ENCODE peak calls at places on chromosomes 2 and 18, in nine cellular contexts. J, K, B, Z, M, L, E, T and S are unnamed samples.

GRCh38 chr18:9287037-9287436 is 47.5 kb upstream of the TWSG1 start:
- DNase-seq in J (no peak), K (no peak), B (no peak), Z (no peak), M (no peak), L (no peak), E (no peak), T (no peak), S (no peak)

GRCh38 chr18:55268629-55269275 is 309.5 kb upstream of the CCDC68 start:
- DNase-seq in J (no peak), K (peak; percentile 62), B (no peak), Z (no peak), M (no peak), L (no peak), E (no peak), T (no peak), S (no peak)

GRCh38 chr2:23283653-23284052 is 101.3 kb upstream of the KLHL29 start:
- DNase-seq in J (no peak), K (no peak), B (no peak), Z (no peak), M (no peak), L (no peak), E (no peak), T (no peak), S (no peak)

GRCh38 chr18:67926929-67927864 is 410.7 kb upstream of the DSEL start:
- DNase-seq in J (no peak), K (no peak), B (no peak), Z (no peak), M (no peak), L (no peak), E (no peak), T (no peak), S (no peak)

GRCh38 chr18:60060026-60060425 is 160.2 kb downstream of the PMAIP1 start:
- DNase-seq in J (no peak), K (no peak), B (no peak), Z (no peak), M (no peak), L (no peak), E (no peak), T (no peak), S (no peak)

GRCh38 chr2:46719499-46719898 is 196.1 kb downstream of the MCFD2 start:
- DNase-seq in J (no peak), K (no peak), B (peak; percentile 29), Z (no peak), M (no peak), L (no peak), E (no peak), T (no peak), S (no peak)

GRCh38 chr2:158128168-158128973 is 26.7 kb downstream of the UPP2 start:
- DNase-seq in J (no peak), K (no peak), B (no peak), Z (no peak), M (no peak), L (no peak), E (peak; percentile 82), T (peak; percentile 84), S (no peak)

GRCh38 chr18:23277399-23277798 is 142.1 kb downstream of the CABLES1 start:
- DNase-seq in J (no peak), K (no peak), B (no peak), Z (no peak), M (no peak), L (no peak), E (no peak), T (no peak), S (no peak)

GRCh38 chr2:56613917-56614316 is 430.1 kb downstream of the CCDC85A start:
- DNase-seq in J (no peak), K (no peak), B (no peak), Z (no peak), M (no peak), L (no peak), E (no peak), T (no peak), S (no peak)

GRCh38 chr2:225660262-225661091 is 261.0 kb downstream of the NYAP2 start:
- DNase-seq in J (no peak), K (peak; percentile 9), B (peak; percentile 53), Z (peak; percentile 58), M (peak; percentile 84), L (no peak), E (peak; percentile 76), T (peak; percentile 82), S (peak; percentile 80)

GRCh38 chr2:70477473-70477872 is 76.2 kb downstream of the TGFA start:
- DNase-seq in J (no peak), K (no peak), B (no peak), Z (no peak), M (no peak), L (peak; percentile 23), E (no peak), T (no peak), S (no peak)

GRCh38 chr18:42773870-42774269 is 341.6 kb downstream of the RIT2 start:
- DNase-seq in J (no peak), K (no peak), B (no peak), Z (no peak), M (no peak), L (no peak), E (no peak), T (no peak), S (no peak)

GRCh38 chr2:30257266-30258214 is 26.2 kb downstream of the LBH start:
- DNase-seq in J (no peak), K (no peak), B (no peak), Z (no peak), M (no peak), L (no peak), E (no peak), T (no peak), S (no peak)

GRCh38 chr18:70355620-70356385 is 67.0 kb downstream of the SOCS6 start:
- DNase-seq in J (no peak), K (no peak), B (no peak), Z (no peak), M (no peak), L (no peak), E (no peak), T (no peak), S (no peak)

GRCh38 chr2:70283500-70284191 is 9.9 kb downstream of the SNRPG start:
- DNase-seq in J (no peak), K (no peak), B (no peak), Z (no peak), M (no peak), L (no peak), E (no peak), T (no peak), S (no peak)

GRCh38 chr2:157838442-157839161 is 37.5 kb downstream of the ACVR1 start:
- DNase-seq in J (no peak), K (no peak), B (peak; percentile 37), Z (peak; percentile 22), M (peak; percentile 38), L (no peak), E (peak; percentile 44), T (peak; percentile 39), S (peak; percentile 28)

GRCh38 chr2:95012881-95013550 is 12.5 kb upstream of the MAL start:
- DNase-seq in J (no peak), K (peak; percentile 57), B (no peak), Z (no peak), M (no peak), L (no peak), E (no peak), T (no peak), S (no peak)

GRCh38 chr2:232988444-232988843 is 24.6 kb downstream of the NGEF start:
- DNase-seq in J (no peak), K (no peak), B (peak; percentile 96), Z (no peak), M (peak; percentile 10), L (peak; percentile 44), E (peak; percentile 80), T (peak; percentile 68), S (peak; percentile 50)

GRCh38 chr18:68763082-68763481 is 34.8 kb upstream of the CCDC102B start:
- DNase-seq in J (no peak), K (no peak), B (no peak), Z (no peak), M (no peak), L (no peak), E (no peak), T (no peak), S (no peak)

GRCh38 chr2:174873457-174873856 is 109.2 kb upstream of the CHRNA1 start:
- DNase-seq in J (no peak), K (no peak), B (no peak), Z (no peak), M (no peak), L (no peak), E (no peak), T (no peak), S (no peak)

GRCh38 chr2:86336350-86337234 is 834 bp downstream of the REEP1 start:
- DNase-seq in J (peak; percentile 89), K (no peak), B (no peak), Z (no peak), M (no peak), L (no peak), E (no peak), T (no peak), S (peak; percentile 17)

GRCh38 chr18:6741290-6741689 is 11.8 kb downstream of the ARHGAP28 start:
- DNase-seq in J (no peak), K (no peak), B (peak; percentile 4), Z (no peak), M (peak; percentile 50), L (no peak), E (no peak), T (no peak), S (peak; percentile 73)

DNA sequence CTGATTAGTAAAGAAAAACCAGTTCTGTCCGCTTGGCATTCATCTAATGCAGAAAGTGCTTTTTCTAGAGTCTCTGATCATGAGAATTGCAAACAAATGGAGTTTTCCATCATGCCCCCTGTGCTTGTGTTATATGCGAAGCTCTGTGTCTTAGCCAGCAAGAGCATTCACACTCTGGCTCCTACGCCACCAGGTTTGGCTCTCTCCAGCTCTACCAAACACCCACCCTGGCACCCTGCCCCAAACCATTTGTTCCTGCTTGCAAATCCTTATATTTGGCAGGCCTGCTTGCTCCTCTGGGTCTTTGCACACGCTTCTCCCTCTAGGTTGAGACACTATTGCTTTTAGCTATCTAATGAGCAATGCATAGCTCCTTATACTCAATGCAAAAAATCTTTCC is 204.1 kb upstream of the CYRIA start:
- DNase-seq in J (no peak), K (no peak), B (no peak), Z (no peak), M (no peak), L (no peak), E (no peak), T (no peak), S (no peak)
- TF ChIP-seq EP300 in J (no peak), K (no peak), B (no peak), Z (no peak), M (no peak), L (no peak), E (no peak), T (no peak), S (no peak)

GRCh38 chr2:26652361-26653041 is 11.3 kb upstream of the CIB4 start:
- DNase-seq in J (peak; percentile 25), K (no peak), B (no peak), Z (peak; percentile 92), M (peak; percentile 16), L (no peak), E (peak; percentile 13), T (no peak), S (peak; percentile 40)
- H3K4me3 ChIP-seq in J (no peak overlapping the region), K (no peak overlapping the region), B (no peak overlapping the region), Z (no peak overlapping the region), M (no peak overlapping the region), L (no peak overlapping the region), E (no peak overlapping the region), T (no peak overlapping the region), S (no peak overlapping the region)

GRCh38 chr2:219598308-219599078 is 836 bp downstream of the STK11IP start:
- DNase-seq in J (no peak), K (no peak), B (no peak), Z (no peak), M (no peak), L (no peak), E (no peak), T (no peak), S (no peak)
- TF ChIP-seq EP300 in J (no peak), K (no peak), B (no peak), Z (no peak), M (no peak), L (no peak), E (no peak), T (no peak), S (no peak)

GRCh38 chr2:120110062-120110362 is 97.1 kb downstream of the EPB41L5 start:
- DNase-seq in J (no peak), K (no peak), B (no peak), Z (no peak), M (no peak), L (no peak), E (no peak), T (no peak), S (no peak)
- H3K4me3 ChIP-seq in J (no peak overlapping the region), K (no peak overlapping the region), B (no peak overlapping the region), Z (no peak overlapping the region), M (no peak overlapping the region), L (no peak overlapping the region), E (no peak overlapping the region), T (no peak overlapping the region), S (no peak overlapping the region)